ENCODE peak calls at places on chromosomes 16 and 17, in eight cellular contexts. One of them, this sample, is unnamed.

GRCh38 chr16:75305364-75306101 is 54.1 kb upstream of the BCAR1 start:
- DNase-seq in suprapubic skin: peak; percentile 89
- DNase-seq in breast epithelium: peak; percentile 72
- DNase-seq in stomach: peak; percentile 78
- DNase-seq in transverse colon: peak; percentile 90
- DNase-seq in HCT116: peak; percentile 100
- DNase-seq in GM12891: no peak
- DNase-seq in H1: no peak
- DNase-seq in this sample: no peak

GRCh38 chr17:63621229-63621683 is 961 bp upstream of the MAP3K3 start:
- DNase-seq in transverse colon: no peak
- DNase-seq in H1: no peak
- DNase-seq in stomach: no peak
- DNase-seq in breast epithelium: no peak
- DNase-seq in GM12891: no peak
- DNase-seq in suprapubic skin: no peak
- DNase-seq in HCT116: no peak
- DNase-seq in this sample: no peak

GRCh38 chr17:80111702-80112470 is 10.5 kb downstream of the GAA start:
- DNase-seq in GM12891: no peak
- DNase-seq in H1: no peak
- DNase-seq in breast epithelium: peak; percentile 50
- DNase-seq in suprapubic skin: peak; percentile 63
- DNase-seq in stomach: peak; percentile 17
- DNase-seq in transverse colon: no peak
- DNase-seq in HCT116: no peak
- DNase-seq in this sample: no peak

GRCh38 chr17:56635640-56636039 is 42.1 kb downstream of the NOG start:
- DNase-seq in H1: no peak
- DNase-seq in GM12891: no peak
- DNase-seq in breast epithelium: no peak
- DNase-seq in transverse colon: no peak
- DNase-seq in stomach: no peak
- DNase-seq in HCT116: no peak
- DNase-seq in suprapubic skin: no peak
- DNase-seq in this sample: no peak

GRCh38 chr17:43615330-43615729 is 46.4 kb downstream of the MEOX1 start:
- DNase-seq in breast epithelium: no peak
- DNase-seq in suprapubic skin: no peak
- DNase-seq in transverse colon: no peak
- DNase-seq in stomach: no peak
- DNase-seq in HCT116: no peak
- DNase-seq in GM12891: no peak
- DNase-seq in H1: no peak
- DNase-seq in this sample: no peak

GRCh38 chr16:74666425-74667214 is at the start of gene RFWD3:
- DNase-seq in H1: peak; percentile 96
- DNase-seq in breast epithelium: peak; percentile 98
- DNase-seq in stomach: peak; percentile 98
- DNase-seq in GM12891: peak; percentile 98
- DNase-seq in suprapubic skin: peak; percentile 99
- DNase-seq in HCT116: peak; percentile 97
- DNase-seq in transverse colon: peak; percentile 97
- DNase-seq in this sample: peak; percentile 97

GRCh38 chr16:79097781-79098180 is 502.8 kb downstream of the MAF start:
- DNase-seq in suprapubic skin: no peak
- DNase-seq in HCT116: no peak
- DNase-seq in GM12891: no peak
- DNase-seq in transverse colon: no peak
- DNase-seq in breast epithelium: no peak
- DNase-seq in H1: no peak
- DNase-seq in stomach: no peak
- DNase-seq in this sample: no peak

GRCh38 chr16:11780988-11781680 is 15.9 kb downstream of the ZC3H7A start:
- DNase-seq in suprapubic skin: no peak
- DNase-seq in H1: no peak
- DNase-seq in stomach: no peak
- DNase-seq in GM12891: no peak
- DNase-seq in breast epithelium: no peak
- DNase-seq in HCT116: no peak
- DNase-seq in transverse colon: no peak
- DNase-seq in this sample: no peak

GRCh38 chr17:726331-726919 is 6.0 kb upstream of the TLCD3A start:
- DNase-seq in suprapubic skin: no peak
- DNase-seq in HCT116: no peak
- DNase-seq in transverse colon: peak; percentile 42
- DNase-seq in GM12891: no peak
- DNase-seq in breast epithelium: no peak
- DNase-seq in H1: no peak
- DNase-seq in stomach: peak; percentile 62
- DNase-seq in this sample: no peak

GRCh38 chr17:82648761-82649474 is 674 bp upstream of the WDR45B start:
- DNase-seq in HCT116: no peak
- DNase-seq in H1: no peak
- DNase-seq in breast epithelium: no peak
- DNase-seq in transverse colon: peak; percentile 62
- DNase-seq in stomach: peak; percentile 43
- DNase-seq in suprapubic skin: no peak
- DNase-seq in GM12891: peak; percentile 53
- DNase-seq in this sample: peak; percentile 93

GRCh38 chr17:13750783-13751484 is 149.2 kb upstream of the HS3ST3A1 start:
- DNase-seq in H1: no peak
- DNase-seq in HCT116: no peak
- DNase-seq in stomach: no peak
- DNase-seq in suprapubic skin: no peak
- DNase-seq in transverse colon: no peak
- DNase-seq in GM12891: no peak
- DNase-seq in breast epithelium: no peak
- DNase-seq in this sample: no peak

GRCh38 chr17:33949100-33949499 is 306.0 kb upstream of the CCL2 start:
- DNase-seq in GM12891: no peak
- DNase-seq in breast epithelium: no peak
- DNase-seq in transverse colon: no peak
- DNase-seq in stomach: no peak
- DNase-seq in H1: peak; percentile 25
- DNase-seq in HCT116: no peak
- DNase-seq in suprapubic skin: peak; percentile 24
- DNase-seq in this sample: no peak

GRCh38 chr17:72425133-72425795 is 304.4 kb downstream of the SOX9 start:
- DNase-seq in GM12891: no peak
- DNase-seq in HCT116: no peak
- DNase-seq in stomach: no peak
- DNase-seq in suprapubic skin: no peak
- DNase-seq in breast epithelium: no peak
- DNase-seq in transverse colon: no peak
- DNase-seq in H1: no peak
- DNase-seq in this sample: no peak

GRCh38 chr17:72426948-72427760 is 306.3 kb downstream of the SOX9 start:
- DNase-seq in suprapubic skin: no peak
- DNase-seq in H1: no peak
- DNase-seq in breast epithelium: no peak
- DNase-seq in transverse colon: peak; percentile 88
- DNase-seq in HCT116: no peak
- DNase-seq in GM12891: no peak
- DNase-seq in stomach: peak; percentile 36
- DNase-seq in this sample: no peak

GRCh38 chr17:72427761-72428109 is 306.9 kb downstream of the SOX9 start:
- DNase-seq in GM12891: no peak
- DNase-seq in HCT116: no peak
- DNase-seq in stomach: no peak
- DNase-seq in suprapubic skin: no peak
- DNase-seq in H1: no peak
- DNase-seq in breast epithelium: no peak
- DNase-seq in transverse colon: no peak
- DNase-seq in this sample: no peak

GRCh38 chr17:72425796-72426173 is 305.0 kb downstream of the SOX9 start:
- DNase-seq in HCT116: no peak
- DNase-seq in suprapubic skin: no peak
- DNase-seq in breast epithelium: no peak
- DNase-seq in GM12891: no peak
- DNase-seq in stomach: no peak
- DNase-seq in H1: no peak
- DNase-seq in transverse colon: no peak
- DNase-seq in this sample: no peak

GRCh38 chr17:72426321-72426720 is 305.5 kb downstream of the SOX9 start:
- DNase-seq in H1: no peak
- DNase-seq in suprapubic skin: no peak
- DNase-seq in transverse colon: no peak
- DNase-seq in stomach: no peak
- DNase-seq in HCT116: no peak
- DNase-seq in breast epithelium: no peak
- DNase-seq in GM12891: no peak
- DNase-seq in this sample: no peak
- TF ChIP-seq POLR2A in H1: no peak
- TF ChIP-seq POLR2A in suprapubic skin: no peak
- TF ChIP-seq POLR2A in transverse colon: no peak
- TF ChIP-seq POLR2A in stomach: no peak
- TF ChIP-seq POLR2A in HCT116: no peak
- TF ChIP-seq POLR2A in breast epithelium: no peak
- TF ChIP-seq POLR2A in GM12891: no peak
- TF ChIP-seq POLR2A in this sample: no peak

GRCh38 chr16:48558269-48558915 is 51.6 kb downstream of the N4BP1 start:
- DNase-seq in stomach: no peak
- DNase-seq in GM12891: no peak
- DNase-seq in H1: no peak
- DNase-seq in breast epithelium: no peak
- DNase-seq in HCT116: no peak
- DNase-seq in transverse colon: no peak
- DNase-seq in suprapubic skin: no peak
- DNase-seq in this sample: no peak
- TF ChIP-seq POLR2AphosphoS5 in stomach: no peak
- TF ChIP-seq POLR2AphosphoS5 in GM12891: no peak
- TF ChIP-seq POLR2AphosphoS5 in H1: no peak
- TF ChIP-seq POLR2AphosphoS5 in breast epithelium: no peak
- TF ChIP-seq POLR2AphosphoS5 in HCT116: no peak
- TF ChIP-seq POLR2AphosphoS5 in transverse colon: no peak
- TF ChIP-seq POLR2AphosphoS5 in suprapubic skin: no peak
- TF ChIP-seq POLR2AphosphoS5 in this sample: no peak

GRCh38 chr17:16973760-16974540 is 2.0 kb upstream of the TNFRSF13B start:
- DNase-seq in H1: no peak
- DNase-seq in HCT116: no peak
- DNase-seq in suprapubic skin: peak; percentile 29
- DNase-seq in stomach: no peak
- DNase-seq in GM12891: no peak
- DNase-seq in transverse colon: no peak
- DNase-seq in breast epithelium: no peak
- DNase-seq in this sample: peak; percentile 85

GRCh38 chr17:16969931-16970906 is 1.7 kb downstream of the TNFRSF13B start:
- DNase-seq in suprapubic skin: peak; percentile 53
- DNase-seq in transverse colon: peak; percentile 46
- DNase-seq in GM12891: no peak
- DNase-seq in H1: no peak
- DNase-seq in breast epithelium: no peak
- DNase-seq in stomach: no peak
- DNase-seq in HCT116: no peak
- DNase-seq in this sample: no peak

GRCh38 chr17:16972346-16972745 is 428 bp upstream of the TNFRSF13B start:
- DNase-seq in stomach: no peak
- DNase-seq in GM12891: no peak
- DNase-seq in breast epithelium: no peak
- DNase-seq in transverse colon: no peak
- DNase-seq in H1: no peak
- DNase-seq in HCT116: no peak
- DNase-seq in suprapubic skin: peak; percentile 31
- DNase-seq in this sample: no peak

GRCh38 chr17:16968786-16969185 is 3.1 kb downstream of the TNFRSF13B start:
- DNase-seq in suprapubic skin: no peak
- DNase-seq in stomach: no peak
- DNase-seq in HCT116: no peak
- DNase-seq in H1: no peak
- DNase-seq in transverse colon: no peak
- DNase-seq in GM12891: no peak
- DNase-seq in breast epithelium: no peak
- DNase-seq in this sample: no peak

GRCh38 chr17:16971458-16972338 is at the start of gene TNFRSF13B:
- DNase-seq in stomach: no peak
- DNase-seq in breast epithelium: no peak
- DNase-seq in transverse colon: peak; percentile 55
- DNase-seq in GM12891: no peak
- DNase-seq in suprapubic skin: peak; percentile 58
- DNase-seq in H1: no peak
- DNase-seq in HCT116: no peak
- DNase-seq in this sample: peak; percentile 86
- TF ChIP-seq POLR2A in stomach: no peak
- TF ChIP-seq POLR2A in breast epithelium: no peak
- TF ChIP-seq POLR2A in transverse colon: peak; percentile 12
- TF ChIP-seq POLR2A in GM12891: peak; percentile 24
- TF ChIP-seq POLR2A in suprapubic skin: no peak
- TF ChIP-seq POLR2A in H1: no peak
- TF ChIP-seq POLR2A in HCT116: no peak
- TF ChIP-seq POLR2A in this sample: no peak

DNA sequence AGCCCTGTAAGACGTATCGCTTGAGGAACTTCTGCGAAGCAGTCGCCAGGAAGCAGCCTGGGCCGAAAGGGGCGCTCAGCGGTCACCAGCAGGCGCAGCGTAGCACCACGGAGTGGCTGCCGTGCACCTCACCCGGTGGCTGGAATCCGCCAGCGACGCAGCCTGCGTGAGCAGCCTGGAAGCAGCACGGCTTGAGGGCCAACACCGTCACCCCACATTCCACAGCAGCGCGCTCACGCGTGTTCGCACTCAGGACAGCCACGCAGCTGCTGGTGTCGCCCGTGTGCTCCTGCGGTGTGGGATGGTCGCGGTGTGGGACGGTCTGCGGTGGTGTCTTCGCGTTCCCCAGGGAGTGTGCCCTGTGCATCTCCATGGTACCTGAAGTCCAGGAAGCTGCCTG is 9.6 kb downstream of the UBE2I start:
- DNase-seq in breast epithelium: no peak
- DNase-seq in HCT116: no peak
- DNase-seq in stomach: no peak
- DNase-seq in suprapubic skin: no peak
- DNase-seq in transverse colon: no peak
- DNase-seq in H1: no peak
- DNase-seq in GM12891: no peak
- DNase-seq in this sample: no peak
- TF ChIP-seq POLR2AphosphoS5 in breast epithelium: no peak
- TF ChIP-seq POLR2AphosphoS5 in HCT116: no peak
- TF ChIP-seq POLR2AphosphoS5 in stomach: no peak
- TF ChIP-seq POLR2AphosphoS5 in suprapubic skin: no peak
- TF ChIP-seq POLR2AphosphoS5 in transverse colon: no peak
- TF ChIP-seq POLR2AphosphoS5 in H1: no peak
- TF ChIP-seq POLR2AphosphoS5 in GM12891: peak; percentile 76
- TF ChIP-seq POLR2AphosphoS5 in this sample: peak; percentile 19